ENCODE peak calls at places on chromosomes 1 and 21, in seven cellular contexts. S is stimulated activated CD4-positive, alpha-beta T cell treated with anti-CD3 and anti-CD28 coated beads, Interleukin-12 subunit alpha, Interleukin-12 subunit beta, amount 100 ng/mL, for 24 hours; X is heart left ventricle; U is T-helper 1 cell; N is NCI-H1694 treated with DMSO at 0.1 percent for 48 hours; Y is tibial artery; C is foreskin fibroblast. B is an unnamed sample.

GRCh38 chr21:44920694-44921604 is at the start of gene ITGB2:
- DNase-seq in X (peak), Y (no peak), S (no peak), C (no peak), U (peak), N (no peak), B (no peak)

GRCh38 chr21:37886120-37886519 is 30.1 kb downstream of the KCNJ6 start:
- DNase-seq in X (no peak), C (no peak), U (no peak), Y (no peak), S (no peak), N (no peak), B (no peak)

GRCh38 chr1:171655215-171656116 is 3.0 kb upstream of the MYOC start:
- DNase-seq in C (peak), U (peak), X (peak), N (no peak), Y (peak), S (peak), B (no peak)

GRCh38 chr21:29175408-29176147 is 45.1 kb downstream of the MAP3K7CL start:
- DNase-seq in C (peak), Y (no peak), X (no peak), U (no peak), S (no peak), N (no peak), B (no peak)

GRCh38 chr1:912740-913301 is 10.9 kb upstream of the SAMD11 start:
- DNase-seq in C (no peak), S (no peak), Y (no peak), X (peak), N (no peak), U (no peak), B (no peak)

GRCh38 chr1:16298653-16299052 is 53.6 kb downstream of the FBXO42 start:
- DNase-seq in C (no peak), U (no peak), Y (no peak), S (no peak), X (no peak), N (no peak), B (no peak)

GRCh38 chr1:209870151-209870831 is 42.5 kb downstream of the UTP25 start:
- DNase-seq in C (peak), U (no peak), N (no peak), Y (no peak), S (no peak), X (no peak), B (no peak)

GRCh38 chr1:201753492-201753891 is 75.5 kb upstream of the IPO9 start:
- DNase-seq in U (no peak), X (no peak), Y (no peak), S (no peak), N (no peak), C (no peak), B (no peak)

GRCh38 chr1:50427086-50427817 is 4.0 kb upstream of the DMRTA2 start:
- DNase-seq in U (no peak), Y (no peak), X (no peak), N (no peak), C (no peak), S (no peak), B (no peak)

GRCh38 chr1:241411056-241411775 is 54.2 kb upstream of the RGS7 start:
- DNase-seq in X (no peak), C (peak), N (no peak), Y (no peak), U (no peak), S (no peak), B (no peak)